ENCODE peak calls at places on chromosomes 2 and 18, in five cellular contexts. V is pancreas; L is thoracic aorta; X is body of pancreas; E is CD8-positive, alpha-beta T cell. A is an unnamed sample.

GRCh38 chr2:378364-378763 is 90.5 kb upstream of the ALKAL2 start:
- DNase-seq in L (no peak), V (no peak), X (no peak), E (no peak), A (no peak)

GRCh38 chr2:195572894-195573293 is 84.1 kb upstream of the SLC39A10 start:
- DNase-seq in V (no peak), L (no peak), E (no peak), X (no peak), A (no peak)

GRCh38 chr2:218040883-218041282 is 28.2 kb upstream of the RUFY4 start:
- DNase-seq in E (no peak), V (no peak), X (no peak), L (no peak), A (no peak)

GRCh38 chr2:241772063-241772499 is 4.5 kb upstream of the GAL3ST2 start:
- DNase-seq in X (no peak), E (no peak), V (no peak), L (no peak), A (no peak)

GRCh38 chr2:85789271-85789670 is 35.5 kb downstream of the ATOH8 start:
- DNase-seq in L (no peak), V (no peak), X (no peak), E (no peak), A (no peak)

GRCh38 chr2:66526171-66526570 is 91.2 kb downstream of the MEIS1 start:
- DNase-seq in E (no peak), X (peak), V (no peak), L (no peak), A (peak)

GRCh38 chr18:22223263-22223960 is 54.0 kb downstream of the GATA6 start:
- DNase-seq in V (peak), X (peak), L (peak), E (peak), A (no peak)

GRCh38 chr18:46668135-46668534 is 11.1 kb upstream of the LOXHD1 start:
- DNase-seq in V (no peak), E (no peak), X (no peak), L (no peak), A (no peak)

GRCh38 chr2:226414313-226414712 is 385.3 kb downstream of the IRS1 start:
- DNase-seq in X (no peak), L (no peak), V (no peak), E (no peak), A (no peak)

GRCh38 chr2:9422321-9423099 is 818 bp downstream of the ITGB1BP1 start:
- DNase-seq in X (peak), L (no peak), E (peak), V (peak), A (peak)

GRCh38 chr2:70767094-70767698 is 804 bp downstream of the ADD2 start:
- DNase-seq in V (no peak), L (no peak), E (peak), X (no peak), A (no peak)

GRCh38 chr2:23772684-23773083 is 154.2 kb downstream of the ATAD2B start:
- DNase-seq in E (no peak), V (no peak), L (no peak), X (no peak), A (no peak)

GRCh38 chr2:190468814-190469569 is 60.8 kb downstream of the MFSD6 start:
- DNase-seq in V (peak), X (peak), E (no peak), L (peak), A (peak)

GRCh38 chr18:22594155-22594690 is 176.5 kb upstream of the CTAGE1 start:
- DNase-seq in E (no peak), L (no peak), X (no peak), V (no peak), A (no peak)

GRCh38 chr2:128365217-128365905 is 46.7 kb upstream of the HS6ST1 start:
- DNase-seq in V (no peak), E (no peak), X (no peak), L (no peak), A (no peak)

GRCh38 chr18:36635414-36636096 is 193.2 kb downstream of the TPGS2 start:
- DNase-seq in L (no peak), X (no peak), V (no peak), E (no peak), A (no peak)

GRCh38 chr18:59021500-59021899 is 118.2 kb upstream of the SEC11C start:
- DNase-seq in X (no peak), L (no peak), V (no peak), E (no peak), A (no peak)

GRCh38 chr2:854460-854859 is 96.2 kb upstream of the SNTG2 start:
- DNase-seq in V (peak), E (peak), X (peak), L (no peak), A (peak)

GRCh38 chr2:201122276-201122675 is 6.3 kb downstream of the CFLAR start:
- DNase-seq in X (no peak), E (no peak), V (no peak), L (no peak), A (no peak)

GRCh38 chr2:171334171-171334570 is 99.6 kb downstream of the METTL8 start:
- DNase-seq in L (no peak), E (no peak), X (no peak), V (no peak), A (no peak)

GRCh38 chr18:51234117-51235010 is 36.9 kb upstream of the MEX3C start:
- DNase-seq in E (no peak), L (no peak), V (no peak), X (no peak), A (peak)

GRCh38 chr2:191189112-191189635 is 38.4 kb upstream of the STAT4 start:
- DNase-seq in E (no peak), X (no peak), V (no peak), L (no peak), A (no peak)

GRCh38 chr2:120711694-120712093 is 24.0 kb upstream of the GLI2 start:
- DNase-seq in L (no peak), X (no peak), E (no peak), V (no peak), A (no peak)

GRCh38 chr2:80001704-80002103 is 302.8 kb downstream of the LRRTM1 start:
- DNase-seq in X (no peak), L (no peak), V (no peak), E (no peak), A (no peak)

GRCh38 chr2:105734762-105735538 is 9.8 kb upstream of the NCK2 start:
- DNase-seq in X (no peak), E (no peak), L (no peak), V (no peak), A (peak)

GRCh38 chr2:145012806-145013205 is 492.9 kb upstream of the ZEB2 start:
- DNase-seq in E (no peak), V (no peak), L (no peak), X (no peak), A (no peak)

GRCh38 chr2:229363126-229363814 is 92.2 kb upstream of the PID1 start:
- DNase-seq in L (no peak), X (no peak), V (no peak), E (no peak), A (no peak)

GRCh38 chr2:25250331-25251031 is 82.1 kb upstream of the POMC start:
- DNase-seq in L (no peak), E (peak), V (no peak), X (no peak), A (peak)
- H3K4me3 ChIP-seq in L (no peak), E (peak), V (no peak), X (no peak), A (peak)

GRCh38 chr2:20113986-20114938 is 62.8 kb upstream of the LAPTM4A start:
- DNase-seq in L (no peak), V (no peak), E (no peak), X (no peak), A (no peak)
- H3K27ac ChIP-seq in L (no peak), V (no peak), E (no peak), X (no peak), A (no peak)

DNA sequence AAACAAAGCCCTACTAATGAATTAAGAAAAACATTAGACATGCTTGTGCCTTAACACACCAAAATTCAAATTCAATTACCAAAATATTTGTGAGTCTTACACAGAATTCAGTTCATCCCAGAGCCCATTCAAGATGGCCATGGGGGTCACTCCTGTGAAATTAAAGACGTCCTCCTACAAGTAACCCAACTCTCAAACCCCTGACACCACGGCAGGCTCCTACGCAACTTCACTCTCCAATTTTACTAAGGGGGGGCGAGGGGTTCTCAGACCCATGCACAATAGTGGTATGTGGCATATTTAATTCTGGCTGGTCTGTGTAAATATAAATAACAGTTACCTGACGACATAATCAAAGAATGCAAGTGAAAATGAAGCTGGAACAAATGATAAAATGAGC is 5.0 kb downstream of the ZNF516 start:
- DNase-seq in V (no peak), X (no peak), L (no peak), E (no peak), A (no peak)
- H3K4me3 ChIP-seq in V (no peak), X (no peak), L (no peak), E (no peak), A (peak)

GRCh38 chr2:199979841-199980628 is 24.7 kb downstream of the MAIP1 start:
- DNase-seq in X (peak), V (peak), E (peak), L (peak), A (peak)
- H3K27ac ChIP-seq in X (no peak), V (no peak), E (no peak), L (no peak), A (no peak)